ENCODE peak calls at places on chromosomes 1 and 21, in six cellular contexts. One of them, this sample, is unnamed.

GRCh38 chr1:243179714-243180113 is 75.4 kb downstream of the CEP170 start:
- DNase-seq in brain microvascular endothelial cell: no peak
- DNase-seq in SK-N-SH: no peak
- DNase-seq in AG04450: no peak
- DNase-seq in effector memory CD4-positive, alpha-beta T cell: no peak
- DNase-seq in heart right ventricle: no peak
- DNase-seq in this sample: no peak

GRCh38 chr1:197466813-197467212 is 198.8 kb downstream of the CRB1 start:
- DNase-seq in brain microvascular endothelial cell: no peak
- DNase-seq in SK-N-SH: no peak
- DNase-seq in AG04450: no peak
- DNase-seq in effector memory CD4-positive, alpha-beta T cell: no peak
- DNase-seq in heart right ventricle: no peak
- DNase-seq in this sample: no peak

GRCh38 chr1:110879758-110880606 is 7.0 kb downstream of the CD53 start:
- DNase-seq in brain microvascular endothelial cell: no peak
- DNase-seq in SK-N-SH: no peak
- DNase-seq in AG04450: no peak
- DNase-seq in effector memory CD4-positive, alpha-beta T cell: peak
- DNase-seq in heart right ventricle: no peak
- DNase-seq in this sample: no peak

GRCh38 chr1:233868461-233868860 is 36.0 kb upstream of the SLC35F3 start:
- DNase-seq in brain microvascular endothelial cell: no peak
- DNase-seq in SK-N-SH: no peak
- DNase-seq in AG04450: no peak
- DNase-seq in effector memory CD4-positive, alpha-beta T cell: no peak
- DNase-seq in heart right ventricle: no peak
- DNase-seq in this sample: no peak

GRCh38 chr1:200367841-200368534 is 41.8 kb downstream of the ZNF281 start:
- DNase-seq in brain microvascular endothelial cell: peak
- DNase-seq in SK-N-SH: no peak
- DNase-seq in AG04450: peak
- DNase-seq in effector memory CD4-positive, alpha-beta T cell: no peak
- DNase-seq in heart right ventricle: no peak
- DNase-seq in this sample: no peak

GRCh38 chr1:44713321-44713781 is 17.6 kb downstream of the RNU5D-1 start:
- DNase-seq in brain microvascular endothelial cell: no peak
- DNase-seq in SK-N-SH: no peak
- DNase-seq in AG04450: no peak
- DNase-seq in effector memory CD4-positive, alpha-beta T cell: no peak
- DNase-seq in heart right ventricle: no peak
- DNase-seq in this sample: no peak

GRCh38 chr1:155184835-155185782 is 11.5 kb downstream of the TRIM46 start:
- DNase-seq in brain microvascular endothelial cell: no peak
- DNase-seq in SK-N-SH: peak
- DNase-seq in AG04450: no peak
- DNase-seq in effector memory CD4-positive, alpha-beta T cell: no peak
- DNase-seq in heart right ventricle: peak
- DNase-seq in this sample: no peak

GRCh38 chr1:115400891-115401290 is 62.8 kb upstream of the NGF start:
- DNase-seq in brain microvascular endothelial cell: no peak
- DNase-seq in SK-N-SH: no peak
- DNase-seq in AG04450: no peak
- DNase-seq in effector memory CD4-positive, alpha-beta T cell: no peak
- DNase-seq in heart right ventricle: no peak
- DNase-seq in this sample: no peak

GRCh38 chr1:10132316-10132715 is 78.1 kb upstream of the KIF1B start:
- DNase-seq in brain microvascular endothelial cell: no peak
- DNase-seq in SK-N-SH: no peak
- DNase-seq in AG04450: no peak
- DNase-seq in effector memory CD4-positive, alpha-beta T cell: no peak
- DNase-seq in heart right ventricle: no peak
- DNase-seq in this sample: no peak

GRCh38 chr1:82371844-82372498 is 571.2 kb downstream of the ADGRL2 start:
- DNase-seq in brain microvascular endothelial cell: peak
- DNase-seq in SK-N-SH: no peak
- DNase-seq in AG04450: no peak
- DNase-seq in effector memory CD4-positive, alpha-beta T cell: no peak
- DNase-seq in heart right ventricle: no peak
- DNase-seq in this sample: no peak

GRCh38 chr1:68162761-68163160 is 69.6 kb downstream of the WLS start:
- DNase-seq in brain microvascular endothelial cell: no peak
- DNase-seq in SK-N-SH: no peak
- DNase-seq in AG04450: no peak
- DNase-seq in effector memory CD4-positive, alpha-beta T cell: no peak
- DNase-seq in heart right ventricle: no peak
- DNase-seq in this sample: no peak

GRCh38 chr1:150798509-150798908 is 9.6 kb downstream of the CTSK start:
- DNase-seq in brain microvascular endothelial cell: no peak
- DNase-seq in SK-N-SH: no peak
- DNase-seq in AG04450: no peak
- DNase-seq in effector memory CD4-positive, alpha-beta T cell: no peak
- DNase-seq in heart right ventricle: no peak
- DNase-seq in this sample: no peak

GRCh38 chr1:246155923-246156322 is 351.2 kb downstream of the SMYD3 start:
- DNase-seq in brain microvascular endothelial cell: no peak
- DNase-seq in SK-N-SH: no peak
- DNase-seq in AG04450: no peak
- DNase-seq in effector memory CD4-positive, alpha-beta T cell: no peak
- DNase-seq in heart right ventricle: no peak
- DNase-seq in this sample: no peak

GRCh38 chr1:232367293-232367692 is 262.6 kb downstream of the SIPA1L2 start:
- DNase-seq in brain microvascular endothelial cell: no peak
- DNase-seq in SK-N-SH: no peak
- DNase-seq in AG04450: no peak
- DNase-seq in effector memory CD4-positive, alpha-beta T cell: no peak
- DNase-seq in heart right ventricle: no peak
- DNase-seq in this sample: no peak

GRCh38 chr21:29228306-29228705 is 70.4 kb upstream of the BACH1 start:
- DNase-seq in brain microvascular endothelial cell: peak
- DNase-seq in SK-N-SH: no peak
- DNase-seq in AG04450: no peak
- DNase-seq in effector memory CD4-positive, alpha-beta T cell: no peak
- DNase-seq in heart right ventricle: no peak
- DNase-seq in this sample: no peak

GRCh38 chr1:230194525-230194924 is 127.5 kb downstream of the GALNT2 start:
- DNase-seq in brain microvascular endothelial cell: no peak
- DNase-seq in SK-N-SH: peak
- DNase-seq in AG04450: no peak
- DNase-seq in effector memory CD4-positive, alpha-beta T cell: no peak
- DNase-seq in heart right ventricle: no peak
- DNase-seq in this sample: no peak

GRCh38 chr1:230191079-230191478 is 124.0 kb downstream of the GALNT2 start:
- DNase-seq in brain microvascular endothelial cell: peak
- DNase-seq in SK-N-SH: no peak
- DNase-seq in AG04450: no peak
- DNase-seq in effector memory CD4-positive, alpha-beta T cell: no peak
- DNase-seq in heart right ventricle: no peak
- DNase-seq in this sample: no peak

GRCh38 chr1:230188826-230189225 is 121.8 kb downstream of the GALNT2 start:
- DNase-seq in brain microvascular endothelial cell: no peak
- DNase-seq in SK-N-SH: no peak
- DNase-seq in AG04450: no peak
- DNase-seq in effector memory CD4-positive, alpha-beta T cell: no peak
- DNase-seq in heart right ventricle: no peak
- DNase-seq in this sample: no peak

GRCh38 chr1:230189276-230190183 is 122.5 kb downstream of the GALNT2 start:
- DNase-seq in brain microvascular endothelial cell: no peak
- DNase-seq in SK-N-SH: no peak
- DNase-seq in AG04450: no peak
- DNase-seq in effector memory CD4-positive, alpha-beta T cell: no peak
- DNase-seq in heart right ventricle: no peak
- DNase-seq in this sample: no peak

GRCh38 chr1:230191839-230192238 is 124.8 kb downstream of the GALNT2 start:
- DNase-seq in brain microvascular endothelial cell: no peak
- DNase-seq in SK-N-SH: no peak
- DNase-seq in AG04450: no peak
- DNase-seq in effector memory CD4-positive, alpha-beta T cell: no peak
- DNase-seq in heart right ventricle: no peak
- DNase-seq in this sample: no peak
- H3K27ac ChIP-seq in brain microvascular endothelial cell: no peak
- H3K27ac ChIP-seq in SK-N-SH: no peak
- H3K27ac ChIP-seq in AG04450: no peak
- H3K27ac ChIP-seq in effector memory CD4-positive, alpha-beta T cell: no peak
- H3K27ac ChIP-seq in heart right ventricle: peak
- H3K27ac ChIP-seq in this sample: peak

GRCh38 chr21:45110873-45111624 is 36.7 kb downstream of the ADARB1 start:
- DNase-seq in brain microvascular endothelial cell: no peak
- DNase-seq in SK-N-SH: no peak
- DNase-seq in AG04450: no peak
- DNase-seq in effector memory CD4-positive, alpha-beta T cell: no peak
- DNase-seq in heart right ventricle: no peak
- DNase-seq in this sample: no peak

GRCh38 chr21:45111703-45112102 is 37.3 kb downstream of the ADARB1 start:
- DNase-seq in brain microvascular endothelial cell: no peak
- DNase-seq in SK-N-SH: no peak
- DNase-seq in AG04450: no peak
- DNase-seq in effector memory CD4-positive, alpha-beta T cell: no peak
- DNase-seq in heart right ventricle: no peak
- DNase-seq in this sample: no peak

GRCh38 chr21:45109831-45110492 is 35.6 kb downstream of the ADARB1 start:
- DNase-seq in brain microvascular endothelial cell: peak
- DNase-seq in SK-N-SH: no peak
- DNase-seq in AG04450: no peak
- DNase-seq in effector memory CD4-positive, alpha-beta T cell: no peak
- DNase-seq in heart right ventricle: no peak
- DNase-seq in this sample: no peak

GRCh38 chr21:45108034-45108790 is 33.8 kb downstream of the ADARB1 start:
- DNase-seq in brain microvascular endothelial cell: no peak
- DNase-seq in SK-N-SH: no peak
- DNase-seq in AG04450: no peak
- DNase-seq in effector memory CD4-positive, alpha-beta T cell: no peak
- DNase-seq in heart right ventricle: no peak
- DNase-seq in this sample: no peak

DNA sequence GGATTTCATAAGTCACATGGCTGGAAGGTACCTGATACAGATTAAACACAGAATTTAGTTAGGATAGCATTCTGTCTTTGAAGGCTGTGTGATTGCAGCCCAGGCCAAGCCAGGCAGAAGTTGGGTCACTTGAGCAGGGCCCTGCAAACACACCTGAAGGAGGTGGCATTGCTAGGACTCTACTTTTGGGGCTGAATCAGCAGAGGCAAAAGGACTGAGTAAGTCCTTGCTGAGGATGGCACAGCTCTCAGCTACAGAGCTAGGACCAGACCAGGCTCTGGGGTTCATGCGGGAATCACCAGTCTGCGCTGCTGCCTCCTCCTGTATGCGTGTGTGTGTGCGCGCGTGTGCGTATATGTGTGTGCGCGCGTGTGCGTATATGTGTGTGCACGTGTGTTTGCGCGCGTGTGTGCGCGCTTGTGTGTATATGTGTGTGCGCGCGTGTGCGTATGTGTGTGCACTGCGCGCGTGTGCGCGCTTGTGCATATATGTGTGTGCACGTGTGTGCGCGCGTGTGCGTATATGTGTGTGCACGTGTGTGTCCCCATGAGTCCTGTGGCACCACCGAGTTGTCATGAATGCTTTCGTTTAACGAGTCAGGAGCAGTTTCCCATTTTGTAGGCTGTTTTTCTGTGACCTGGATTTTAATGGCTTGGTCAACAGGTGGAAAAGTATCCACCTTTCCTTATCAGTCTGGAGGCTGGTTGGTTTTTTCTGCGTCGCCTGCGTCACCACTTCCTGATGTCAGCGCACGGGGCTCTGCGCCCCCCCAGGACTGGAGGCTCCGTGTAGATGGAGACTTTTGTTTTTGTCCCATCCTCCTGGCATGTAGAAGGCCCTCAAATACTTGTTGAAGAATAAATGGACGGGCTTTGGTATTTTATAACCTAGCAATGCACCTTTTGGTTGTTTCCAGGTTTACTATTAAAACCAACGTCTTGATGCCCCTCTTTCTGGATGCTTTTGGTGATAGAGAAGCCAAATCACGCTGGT is 34.7 kb downstream of the ADARB1 start:
- DNase-seq in brain microvascular endothelial cell: no peak
- DNase-seq in SK-N-SH: no peak
- DNase-seq in AG04450: no peak
- DNase-seq in effector memory CD4-positive, alpha-beta T cell: no peak
- DNase-seq in heart right ventricle: no peak
- DNase-seq in this sample: no peak
- H3K27ac ChIP-seq in brain microvascular endothelial cell: no peak
- H3K27ac ChIP-seq in SK-N-SH: no peak
- H3K27ac ChIP-seq in AG04450: no peak
- H3K27ac ChIP-seq in effector memory CD4-positive, alpha-beta T cell: no peak
- H3K27ac ChIP-seq in heart right ventricle: peak
- H3K27ac ChIP-seq in this sample: no peak

GRCh38 chr1:184740344-184740743 is 14.3 kb downstream of the EDEM3 start:
- DNase-seq in brain microvascular endothelial cell: no peak
- DNase-seq in SK-N-SH: no peak
- DNase-seq in AG04450: no peak
- DNase-seq in effector memory CD4-positive, alpha-beta T cell: no peak
- DNase-seq in heart right ventricle: no peak
- DNase-seq in this sample: no peak

GRCh38 chr1:184739070-184739469 is 15.6 kb downstream of the EDEM3 start:
- DNase-seq in brain microvascular endothelial cell: no peak
- DNase-seq in SK-N-SH: no peak
- DNase-seq in AG04450: no peak
- DNase-seq in effector memory CD4-positive, alpha-beta T cell: no peak
- DNase-seq in heart right ventricle: no peak
- DNase-seq in this sample: no peak

GRCh38 chr1:184739796-184740195 is 14.9 kb downstream of the EDEM3 start:
- DNase-seq in brain microvascular endothelial cell: no peak
- DNase-seq in SK-N-SH: no peak
- DNase-seq in AG04450: no peak
- DNase-seq in effector memory CD4-positive, alpha-beta T cell: no peak
- DNase-seq in heart right ventricle: no peak
- DNase-seq in this sample: no peak

GRCh38 chr1:184734972-184735371 is 19.7 kb downstream of the EDEM3 start:
- DNase-seq in brain microvascular endothelial cell: no peak
- DNase-seq in SK-N-SH: no peak
- DNase-seq in AG04450: no peak
- DNase-seq in effector memory CD4-positive, alpha-beta T cell: no peak
- DNase-seq in heart right ventricle: no peak
- DNase-seq in this sample: no peak
- H3K27ac ChIP-seq in brain microvascular endothelial cell: no peak
- H3K27ac ChIP-seq in SK-N-SH: no peak
- H3K27ac ChIP-seq in AG04450: no peak
- H3K27ac ChIP-seq in effector memory CD4-positive, alpha-beta T cell: no peak
- H3K27ac ChIP-seq in heart right ventricle: peak
- H3K27ac ChIP-seq in this sample: no peak

DNA sequence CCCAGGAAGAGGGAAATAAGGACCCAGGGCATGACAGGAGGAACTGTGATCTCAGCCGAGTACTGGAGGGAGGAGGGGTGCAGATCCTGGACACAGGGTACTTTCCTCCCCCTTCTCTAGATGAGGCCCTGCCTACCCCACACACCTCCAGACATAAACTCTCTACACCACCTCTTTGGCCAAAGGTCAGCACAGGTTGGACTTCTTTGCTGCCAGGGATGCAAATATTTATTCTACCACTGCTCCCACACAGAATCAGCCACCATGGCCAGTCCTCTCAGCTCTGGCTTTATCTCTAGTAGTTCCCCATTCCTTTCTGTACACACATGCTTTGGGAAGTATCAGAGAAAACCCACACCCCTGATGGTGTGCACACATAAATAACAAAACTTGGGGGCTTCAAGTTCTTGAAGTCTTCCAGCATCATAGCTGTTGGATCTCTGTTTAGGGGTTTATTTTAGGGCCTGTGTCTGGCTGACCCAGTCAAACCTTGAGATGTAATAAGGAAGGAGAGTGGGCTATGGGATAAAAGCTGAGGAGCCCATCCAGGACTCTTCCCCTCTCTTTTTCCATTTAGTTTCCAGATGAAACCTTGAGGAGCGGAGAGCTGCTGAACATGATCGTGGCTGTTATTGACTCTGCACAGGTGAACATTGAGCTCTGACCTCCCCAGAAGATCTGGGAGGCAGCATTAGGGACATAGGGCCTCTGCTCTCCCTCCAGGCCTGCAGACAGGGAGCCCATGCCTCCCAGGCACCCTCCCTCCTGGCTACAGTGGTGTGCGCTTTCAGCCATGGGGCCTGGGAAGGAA is 6.7 kb upstream of the SLC27A3 start:
- DNase-seq in brain microvascular endothelial cell: no peak
- DNase-seq in SK-N-SH: no peak
- DNase-seq in AG04450: no peak
- DNase-seq in effector memory CD4-positive, alpha-beta T cell: no peak
- DNase-seq in heart right ventricle: no peak
- DNase-seq in this sample: no peak
- H3K27ac ChIP-seq in brain microvascular endothelial cell: no peak
- H3K27ac ChIP-seq in SK-N-SH: no peak
- H3K27ac ChIP-seq in AG04450: no peak
- H3K27ac ChIP-seq in effector memory CD4-positive, alpha-beta T cell: no peak
- H3K27ac ChIP-seq in heart right ventricle: peak
- H3K27ac ChIP-seq in this sample: no peak

This sample was measured in substantia nigra.